ENCODE peak calls at places on chromosomes 16 and 17, in eight cellular contexts. T, V, N, P, X, L, Q and W are unnamed samples.
A peak's percentile ranks its signal among the peaks of the same experiment; 100 is the strongest.

GRCh38 chr16:85347213-85347591 is 234.9 kb upstream of the CIBAR2 start:
- DNase-seq in T (peak; percentile 63), V (no peak), N (peak; percentile 54), P (no peak), X (no peak), L (peak; percentile 75), Q (peak; percentile 75), W (peak; percentile 36)

GRCh38 chr17:67582632-67583230 is 135.0 kb upstream of the NOL11 start:
- DNase-seq in T (no peak), V (no peak), N (peak; percentile 94), P (peak; percentile 79), X (no peak), L (no peak), Q (no peak), W (peak; percentile 91)

GRCh38 chr16:63690961-63691360 is 1430.9 kb downstream of the CDH11 start:
- DNase-seq in T (no peak), V (no peak), N (no peak), P (no peak), X (no peak), L (no peak), Q (no peak), W (no peak)

GRCh38 chr17:10120749-10121148 is 77.7 kb downstream of the GAS7 start:
- DNase-seq in T (no peak), V (no peak), N (no peak), P (no peak), X (no peak), L (no peak), Q (no peak), W (no peak)

GRCh38 chr17:15081008-15081407 is 184.1 kb downstream of the PMP22 start:
- DNase-seq in T (no peak), V (no peak), N (no peak), P (no peak), X (no peak), L (no peak), Q (peak; percentile 36), W (no peak)

GRCh38 chr17:40458001-40458791 is 14.9 kb downstream of the IGFBP4 start:
- DNase-seq in T (peak; percentile 73), V (no peak), N (peak; percentile 62), P (no peak), X (no peak), L (no peak), Q (no peak), W (no peak)

GRCh38 chr16:85530370-85530739 is 82.8 kb upstream of the GSE1 start:
- DNase-seq in T (no peak), V (no peak), N (no peak), P (no peak), X (no peak), L (no peak), Q (no peak), W (no peak)

GRCh38 chr16:3610698-3611144 is 685 bp downstream of the SLX4 start:
- DNase-seq in T (no peak), V (no peak), N (no peak), P (no peak), X (no peak), L (no peak), Q (peak; percentile 8), W (no peak)

GRCh38 chr16:84585886-84586285 is 32.0 kb downstream of the COTL1 start:
- DNase-seq in T (peak; percentile 50), V (peak; percentile 27), N (no peak), P (no peak), X (no peak), L (peak; percentile 72), Q (peak; percentile 95), W (no peak)

GRCh38 chr17:75086496-75087181 is 1.1 kb upstream of the SLC16A5 start:
- DNase-seq in T (no peak), V (no peak), N (peak; percentile 50), P (peak; percentile 66), X (no peak), L (no peak), Q (no peak), W (peak; percentile 42)

GRCh38 chr17:52420555-52421078 is 262.1 kb upstream of the CA10 start:
- DNase-seq in T (no peak), V (no peak), N (no peak), P (no peak), X (no peak), L (no peak), Q (no peak), W (no peak)

GRCh38 chr17:82195675-82196258 is 16.9 kb downstream of the CCDC57 start:
- DNase-seq in T (peak; percentile 8), V (no peak), N (no peak), P (no peak), X (no peak), L (no peak), Q (no peak), W (no peak)

GRCh38 chr17:82196273-82196672 is 16.4 kb downstream of the CCDC57 start:
- DNase-seq in T (peak; percentile 7), V (no peak), N (no peak), P (no peak), X (no peak), L (no peak), Q (no peak), W (no peak)

GRCh38 chr17:82198092-82198491 is 14.6 kb downstream of the CCDC57 start:
- DNase-seq in T (peak; percentile 5), V (no peak), N (no peak), P (no peak), X (no peak), L (no peak), Q (no peak), W (no peak)

GRCh38 chr17:82194765-82195164 is 17.9 kb downstream of the CCDC57 start:
- DNase-seq in T (peak; percentile 4), V (no peak), N (no peak), P (no peak), X (no peak), L (no peak), Q (no peak), W (no peak)

DNA sequence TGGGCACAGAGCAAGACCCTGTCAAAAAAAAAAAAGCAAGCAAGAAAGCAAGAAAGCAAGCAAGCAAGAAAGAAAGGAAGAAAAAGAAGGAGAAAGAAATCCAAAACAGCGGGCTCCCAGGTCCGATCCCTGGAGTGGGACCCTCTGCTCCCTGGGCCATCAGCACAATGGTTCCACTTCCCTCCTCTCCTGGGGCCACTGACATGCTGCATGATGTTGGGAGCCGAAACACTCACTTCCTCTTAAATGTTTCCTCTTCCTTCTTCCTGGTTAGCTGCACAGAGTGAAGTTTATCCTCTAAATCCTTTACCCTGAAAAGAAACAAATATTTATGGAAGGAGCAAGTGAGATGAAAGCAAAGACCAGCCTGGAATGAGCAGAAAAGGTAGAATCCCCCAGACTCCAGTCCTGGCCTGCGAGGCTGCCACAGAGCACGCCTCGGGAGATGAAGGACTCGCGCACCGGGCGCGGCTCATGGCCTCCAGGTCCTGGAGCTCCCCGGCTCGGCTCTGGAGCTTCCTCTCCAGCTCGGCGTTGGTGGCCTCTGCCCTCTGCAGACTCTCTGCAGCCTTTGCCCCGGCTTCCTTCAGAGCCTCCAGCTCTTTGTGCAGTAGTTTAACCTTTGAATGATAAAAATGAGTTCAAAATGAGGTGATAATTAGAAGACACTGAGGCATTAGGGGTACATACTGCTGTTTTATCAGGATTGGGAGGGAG is 19.0 kb downstream of the CCDC57 start:
- DNase-seq in T (peak; percentile 8), V (no peak), N (no peak), P (peak; percentile 67), X (no peak), L (no peak), Q (no peak), W (no peak)
- TF ChIP-seq POLR2AphosphoS5 in T (no peak), V (no peak), N (no peak), P (no peak), X (no peak), L (no peak), Q (no peak), W (no peak)

GRCh38 chr16:13521356-13521755 is 398.6 kb upstream of the ERCC4 start:
- DNase-seq in T (no peak), V (no peak), N (no peak), P (no peak), X (no peak), L (no peak), Q (peak; percentile 71), W (no peak)

GRCh38 chr16:13517856-13518255 is 402.1 kb upstream of the ERCC4 start:
- DNase-seq in T (no peak), V (no peak), N (no peak), P (no peak), X (no peak), L (no peak), Q (no peak), W (no peak)

DNA sequence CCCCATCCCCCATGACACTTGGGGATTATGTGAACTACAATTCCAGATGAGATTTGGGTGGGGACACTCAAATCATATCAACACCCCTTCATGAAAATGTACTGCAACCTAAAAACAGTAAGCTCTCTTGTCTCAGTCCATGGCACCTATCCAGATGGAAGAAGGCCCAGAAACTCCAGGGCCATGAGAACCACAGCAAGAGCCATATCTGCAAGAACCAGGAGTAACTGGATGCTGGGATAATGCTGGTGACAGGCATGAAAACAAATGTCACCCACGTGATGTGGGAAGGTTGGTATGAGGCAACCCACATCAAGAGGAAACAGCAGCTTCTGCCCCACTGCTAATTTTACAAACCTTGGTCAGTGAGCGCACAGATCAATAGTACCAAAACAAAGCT is 400.1 kb upstream of the ERCC4 start:
- DNase-seq in T (no peak), V (no peak), N (no peak), P (no peak), X (no peak), L (no peak), Q (no peak), W (no peak)
- H3K27ac ChIP-seq in T (no peak overlapping the region), V (no peak overlapping the region), N (no peak overlapping the region), P (no peak overlapping the region), X (no peak overlapping the region), L (no peak overlapping the region), Q (no peak overlapping the region), W (no peak overlapping the region)

DNA sequence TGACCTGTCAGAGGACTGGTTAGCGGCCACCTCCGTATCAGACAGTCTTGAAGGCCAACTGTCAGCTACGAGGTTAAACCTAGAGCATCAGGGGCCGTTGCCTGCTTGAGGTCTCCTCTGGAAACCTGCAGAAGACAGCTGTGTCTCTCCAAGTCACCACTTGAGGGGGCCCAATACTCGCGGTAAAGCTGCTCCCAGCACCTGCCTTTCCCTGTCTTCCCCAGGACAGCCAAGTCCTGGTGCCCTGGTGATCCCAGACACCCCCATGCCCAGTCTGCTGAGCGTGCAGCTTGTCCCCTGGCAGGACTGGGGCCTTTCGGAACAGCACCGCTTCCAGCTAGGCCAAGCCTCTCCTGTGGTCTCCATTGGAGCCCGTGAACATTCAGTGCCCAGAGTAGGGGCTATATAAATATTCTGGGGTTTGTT is 80.1 kb downstream of the DNAH17 start:
- DNase-seq in T (peak; percentile 96), V (peak; percentile 75), N (peak; percentile 70), P (peak; percentile 67), X (peak; percentile 75), L (peak; percentile 69), Q (peak; percentile 91), W (peak; percentile 71)
- H3K27me3 ChIP-seq in T (no peaks in the 10 kb centered on the region), V (no peaks in the 10 kb centered on the region), N (no peaks in the 10 kb centered on the region), P (no peaks in the 10 kb centered on the region), X (no peaks in the 10 kb centered on the region), L (peaks cover 78% of the 10 kb centered on the region), Q (no peaks in the 10 kb centered on the region), W (no peaks in the 10 kb centered on the region)

GRCh38 chr16:79770244-79771064 is 169.9 kb upstream of the MAF start:
- DNase-seq in T (peak; percentile 93), V (no peak), N (peak; percentile 92), P (peak; percentile 93), X (peak; percentile 88), L (peak; percentile 99), Q (peak; percentile 94), W (peak; percentile 92)

GRCh38 chr16:79777679-79778078 is 177.1 kb upstream of the MAF start:
- DNase-seq in T (no peak), V (no peak), N (no peak), P (no peak), X (no peak), L (no peak), Q (no peak), W (no peak)

GRCh38 chr16:79772028-79772427 is 171.5 kb upstream of the MAF start:
- DNase-seq in T (no peak), V (no peak), N (no peak), P (peak; percentile 35), X (no peak), L (no peak), Q (no peak), W (no peak)

GRCh38 chr16:79776243-79776884 is 175.8 kb upstream of the MAF start:
- DNase-seq in T (no peak), V (no peak), N (no peak), P (peak; percentile 33), X (no peak), L (no peak), Q (peak; percentile 56), W (peak; percentile 44)
- TF ChIP-seq POLR2AphosphoS5 in T (no peak), V (no peak), N (no peak), P (peak; percentile 53), X (peak; percentile 58), L (no peak), Q (no peak), W (peak; percentile 67)